ENCODE peak calls at places on chromosomes 12 and 14, in four cellular contexts. K is GM12891, H is transverse colon, Q is lower leg skin. R is an unnamed sample.

GRCh38 chr12:6264402-6265037 is 46.0 kb upstream of the PLEKHG6 start:
- DNase-seq in K (no peak), H (peak; percentile 67), Q (no peak), R (no peak)

GRCh38 chr14:64715628-64716412 is 11.6 kb downstream of the PLEKHG3 start:
- DNase-seq in K (no peak), H (no peak), Q (no peak), R (no peak)

GRCh38 chr12:108133482-108133881 is 4.4 kb downstream of the WSCD2 start:
- DNase-seq in K (no peak), H (no peak), Q (no peak), R (no peak)

GRCh38 chr14:89743828-89744227 is 210.7 kb downstream of the EFCAB11 start:
- DNase-seq in K (no peak), H (no peak), Q (no peak), R (no peak)

GRCh38 chr14:67170706-67171105 is 18.5 kb upstream of the GARIN2 start:
- DNase-seq in K (no peak), H (no peak), Q (no peak), R (no peak)

GRCh38 chr12:93397412-93397811 is 19.7 kb downstream of the NUDT4 start:
- DNase-seq in K (no peak), H (no peak), Q (no peak), R (no peak)

GRCh38 chr14:24954037-24954696 is 95.8 kb downstream of the STXBP6 start:
- DNase-seq in K (no peak), H (no peak), Q (no peak), R (no peak)

GRCh38 chr12:54701940-54702592 is 53.9 kb upstream of the DCD start:
- DNase-seq in K (peak; percentile 23), H (no peak), Q (no peak), R (no peak)

GRCh38 chr12:21552983-21553673 is 27.0 kb downstream of the SPX start:
- DNase-seq in K (no peak), H (no peak), Q (no peak), R (no peak)

GRCh38 chr12:123986374-123986920 is 13.4 kb downstream of the ZNF664 start:
- DNase-seq in K (no peak), H (no peak), Q (no peak), R (no peak)

GRCh38 chr12:91127751-91128150 is 16.5 kb upstream of the LUM start:
- DNase-seq in K (no peak), H (no peak), Q (no peak), R (no peak)

GRCh38 chr12:117968826-117969659 is at the start of gene KSR2:
- DNase-seq in K (peak; percentile 71), H (peak; percentile 81), Q (peak; percentile 82), R (peak; percentile 42)

GRCh38 chr12:52243774-52244614 is 11.0 kb downstream of the KRT7 start:
- DNase-seq in K (peak; percentile 74), H (peak; percentile 58), Q (peak; percentile 97), R (peak; percentile 99)

GRCh38 chr12:24770334-24770733 is 178.6 kb downstream of the BCAT1 start:
- DNase-seq in K (no peak), H (no peak), Q (no peak), R (no peak)

GRCh38 chr12:40378721-40379120 is 153.9 kb downstream of the LRRK2 start:
- DNase-seq in K (no peak), H (no peak), Q (no peak), R (no peak)

GRCh38 chr12:104671407-104672095 is 214.8 kb downstream of the CHST11 start:
- DNase-seq in K (peak; percentile 42), H (peak; percentile 81), Q (peak; percentile 97), R (peak; percentile 75)

GRCh38 chr14:22598099-22598895 is at the start of gene ABHD4:
- DNase-seq in K (peak; percentile 76), H (peak; percentile 89), Q (peak; percentile 97), R (peak; percentile 55)
- TF ChIP-seq POLR2A in K (no peak), H (peak; percentile 90), Q (no peak), R (peak; percentile 34)

DNA sequence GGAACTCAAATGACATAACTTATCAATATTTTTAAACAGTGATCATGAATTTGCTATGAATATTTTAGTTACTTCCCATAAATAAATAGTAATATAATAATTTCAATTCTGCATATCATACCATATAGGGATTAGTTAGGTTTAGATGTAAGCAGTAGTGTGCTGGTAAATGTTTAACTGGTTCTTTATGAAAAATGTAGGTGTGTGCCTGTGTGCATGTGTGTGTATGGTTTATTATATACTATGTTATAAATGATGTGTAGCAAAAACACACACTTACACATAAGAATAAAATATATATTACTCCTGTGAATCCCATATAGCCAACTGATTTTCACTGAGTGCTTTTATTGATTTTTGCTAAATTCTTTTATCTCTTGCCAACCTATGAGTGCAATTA is 14.0 kb upstream of the BHLHE41 start:
- DNase-seq in K (no peak), H (no peak), Q (no peak), R (no peak)
- TF ChIP-seq POLR2A in K (no peak), H (no peak), Q (no peak), R (no peak)

GRCh38 chr14:55130194-55130550 is 1.1 kb downstream of the LGALS3 start:
- DNase-seq in K (no peak), H (no peak), Q (no peak), R (peak; percentile 42)

GRCh38 chr14:55128386-55129085 is 516 bp upstream of the LGALS3 start:
- DNase-seq in K (no peak), H (no peak), Q (no peak), R (no peak)

GRCh38 chr14:55129428-55130193 is 559 bp downstream of the LGALS3 start:
- DNase-seq in K (peak; percentile 73), H (peak; percentile 59), Q (peak; percentile 95), R (peak; percentile 57)

GRCh38 chr14:55127491-55127951 is 1.5 kb upstream of the LGALS3 start:
- DNase-seq in K (no peak), H (peak; percentile 63), Q (no peak), R (peak; percentile 70)

DNA sequence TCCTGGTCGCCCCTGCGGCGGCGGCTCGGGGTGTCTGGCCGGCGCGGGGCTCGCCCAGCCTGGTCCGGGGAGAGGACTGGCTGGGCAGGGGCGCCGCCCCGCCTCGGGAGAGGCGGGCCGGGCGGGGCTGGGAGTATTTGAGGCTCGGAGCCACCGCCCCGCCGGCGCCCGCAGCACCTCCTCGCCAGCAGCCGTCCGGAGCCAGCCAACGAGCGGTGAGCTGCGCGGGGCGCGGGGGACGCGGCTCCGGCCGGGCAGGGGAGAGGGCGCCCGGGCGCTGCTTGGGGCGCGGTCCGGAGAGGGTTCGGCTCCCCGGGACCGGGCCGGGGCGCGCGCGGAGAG is at the start of gene LGALS3:
- DNase-seq in K (peak; percentile 68), H (peak; percentile 88), Q (peak; percentile 96), R (peak; percentile 32)
- TF ChIP-seq POLR2A in K (no peak), H (peak; percentile 23), Q (no peak), R (peak; percentile 76)

GRCh38 chr12:55996715-55997534 is at the start of gene SUOX:
- DNase-seq in K (peak; percentile 96), H (peak; percentile 97), Q (peak; percentile 99), R (peak; percentile 98)
- TF ChIP-seq POLR2A in K (peak; percentile 12), H (peak; percentile 83), Q (no peak), R (peak; percentile 23)

GRCh38 chr12:122062832-122063690 is 15.5 kb upstream of the MLXIP start:
- DNase-seq in K (no peak), H (peak; percentile 71), Q (no peak), R (peak; percentile 68)

GRCh38 chr12:122063691-122064033 is 14.9 kb upstream of the MLXIP start:
- DNase-seq in K (no peak), H (no peak), Q (no peak), R (no peak)

GRCh38 chr12:122064780-122065588 is 13.6 kb upstream of the MLXIP start:
- DNase-seq in K (no peak), H (no peak), Q (no peak), R (peak; percentile 72)

GRCh38 chr12:122061253-122061652 is 17.3 kb upstream of the MLXIP start:
- DNase-seq in K (no peak), H (no peak), Q (no peak), R (no peak)

GRCh38 chr12:122064034-122064777 is 14.3 kb upstream of the MLXIP start:
- DNase-seq in K (peak; percentile 75), H (peak; percentile 88), Q (peak; percentile 91), R (peak; percentile 81)
- TF ChIP-seq POLR2A in K (no peak), H (no peak), Q (no peak), R (no peak)

GRCh38 chr14:102568115-102568614 is 24.3 kb upstream of the RCOR1 start:
- DNase-seq in K (no peak), H (peak; percentile 67), Q (no peak), R (no peak)
- TF ChIP-seq POLR2A in K (no peak), H (no peak), Q (no peak), R (no peak)

DNA sequence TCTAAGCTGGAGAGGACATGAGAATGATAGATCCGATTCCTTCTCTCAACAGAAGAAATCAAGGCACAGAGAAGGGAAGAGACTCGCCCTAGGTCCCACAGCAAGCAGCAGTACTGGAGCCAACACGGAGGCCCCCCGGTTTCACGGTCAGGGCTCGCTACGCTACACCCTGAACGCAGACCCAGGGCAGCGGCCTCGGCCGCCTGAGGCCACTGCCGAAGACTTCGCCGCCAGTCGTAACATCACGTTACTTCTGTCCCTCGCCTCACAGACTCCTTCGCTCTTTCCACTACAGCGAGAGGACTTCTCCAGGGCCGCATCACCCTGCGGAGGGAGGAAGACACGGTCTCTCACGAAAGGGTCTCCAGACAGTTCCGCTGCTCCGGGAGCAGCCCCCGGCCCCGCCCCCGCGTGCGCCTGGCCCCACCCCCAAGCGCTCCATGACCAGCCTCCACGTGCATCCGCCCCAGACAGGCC is 411 bp upstream of the DCAF4 start:
- DNase-seq in K (no peak), H (no peak), Q (no peak), R (no peak)
- TF ChIP-seq POLR2A in K (no peak), H (no peak), Q (no peak), R (no peak)